ENCODE peak calls at places on chromosomes 6 and 20, in four cellular contexts. One of them, this sample, is unnamed.

GRCh38 chr6:7087066-7087465 is 20.7 kb upstream of the RREB1 start:
- DNase-seq in HepG2: no peak
- DNase-seq in GM12878: no peak
- DNase-seq in K562: no peak
- DNase-seq in this sample: no peak

GRCh38 chr20:46375771-46376170 is 30.6 kb downstream of the ELMO2 start:
- DNase-seq in GM12878: no peak
- DNase-seq in K562: no peak
- DNase-seq in HepG2: no peak
- DNase-seq in this sample: no peak

GRCh38 chr6:132131777-132132176 is 180.6 kb upstream of the CCN2 start:
- DNase-seq in GM12878: no peak
- DNase-seq in K562: no peak
- DNase-seq in HepG2: peak
- DNase-seq in this sample: peak

GRCh38 chr6:7555671-7556070 is 14.2 kb downstream of the DSP start:
- DNase-seq in HepG2: no peak
- DNase-seq in GM12878: no peak
- DNase-seq in K562: no peak
- DNase-seq in this sample: no peak

GRCh38 chr6:138837246-138837645 is 41.4 kb downstream of the ECT2L start:
- DNase-seq in GM12878: no peak
- DNase-seq in K562: no peak
- DNase-seq in HepG2: no peak
- DNase-seq in this sample: no peak

GRCh38 chr20:22575087-22575721 is 9.2 kb downstream of the FOXA2 start:
- DNase-seq in GM12878: no peak
- DNase-seq in K562: no peak
- DNase-seq in HepG2: peak
- DNase-seq in this sample: no peak

GRCh38 chr6:154276810-154277577 is 79.6 kb downstream of the IPCEF1 start:
- DNase-seq in HepG2: peak
- DNase-seq in K562: peak
- DNase-seq in GM12878: no peak
- DNase-seq in this sample: peak

GRCh38 chr6:132007474-132008190 is 56.5 kb upstream of the CCN2 start:
- DNase-seq in HepG2: peak
- DNase-seq in K562: no peak
- DNase-seq in GM12878: no peak
- DNase-seq in this sample: no peak

GRCh38 chr6:31723245-31723979 is at the start of gene MPIG6B:
- DNase-seq in HepG2: no peak
- DNase-seq in K562: no peak
- DNase-seq in GM12878: no peak
- DNase-seq in this sample: no peak

GRCh38 chr6:1614767-1615650 is 5.3 kb downstream of the FOXC1 start:
- DNase-seq in GM12878: no peak
- DNase-seq in HepG2: no peak
- DNase-seq in K562: no peak
- DNase-seq in this sample: no peak

GRCh38 chr20:4787069-4787468 is 65.4 kb downstream of the PRND start:
- DNase-seq in K562: no peak
- DNase-seq in HepG2: no peak
- DNase-seq in GM12878: no peak
- DNase-seq in this sample: no peak

GRCh38 chr6:74720923-74721322 is 484.9 kb downstream of the COL12A1 start:
- DNase-seq in HepG2: no peak
- DNase-seq in GM12878: no peak
- DNase-seq in K562: no peak
- DNase-seq in this sample: no peak
- TF ChIP-seq FOXK2 in HepG2: no peak
- TF ChIP-seq FOXK2 in GM12878: no peak
- TF ChIP-seq FOXK2 in K562: no peak
- TF ChIP-seq FOXK2 in this sample: no peak

GRCh38 chr6:167973092-167973880 is 24.2 kb upstream of the KIF25 start:
- DNase-seq in GM12878: no peak
- DNase-seq in HepG2: no peak
- DNase-seq in K562: no peak
- DNase-seq in this sample: no peak
- TF ChIP-seq FOXK2 in GM12878: no peak
- TF ChIP-seq FOXK2 in HepG2: no peak
- TF ChIP-seq FOXK2 in K562: no peak
- TF ChIP-seq FOXK2 in this sample: no peak

GRCh38 chr6:43665376-43665775 is 20.5 kb downstream of the RSPH9 start:
- DNase-seq in K562: no peak
- DNase-seq in GM12878: no peak
- DNase-seq in HepG2: no peak
- DNase-seq in this sample: no peak
- TF ChIP-seq FOXK2 in K562: no peak
- TF ChIP-seq FOXK2 in GM12878: no peak
- TF ChIP-seq FOXK2 in HepG2: no peak
- TF ChIP-seq FOXK2 in this sample: no peak

GRCh38 chr6:35425284-35425683 is 26.9 kb upstream of the FANCE start:
- DNase-seq in GM12878: no peak
- DNase-seq in HepG2: no peak
- DNase-seq in K562: no peak
- DNase-seq in this sample: no peak
- TF ChIP-seq FOXK2 in GM12878: no peak
- TF ChIP-seq FOXK2 in HepG2: no peak
- TF ChIP-seq FOXK2 in K562: no peak
- TF ChIP-seq FOXK2 in this sample: no peak

GRCh38 chr6:17588011-17588410 is 12.1 kb upstream of the FAM8A1 start:
- DNase-seq in GM12878: no peak
- DNase-seq in HepG2: no peak
- DNase-seq in K562: no peak
- DNase-seq in this sample: no peak

GRCh38 chr6:17580518-17581048 is 19.5 kb upstream of the FAM8A1 start:
- DNase-seq in HepG2: no peak
- DNase-seq in K562: no peak
- DNase-seq in GM12878: no peak
- DNase-seq in this sample: no peak

GRCh38 chr6:17584241-17584803 is 15.8 kb upstream of the FAM8A1 start:
- DNase-seq in K562: peak
- DNase-seq in HepG2: peak
- DNase-seq in GM12878: no peak
- DNase-seq in this sample: peak

GRCh38 chr6:17585766-17586502 is 14.2 kb upstream of the FAM8A1 start:
- DNase-seq in K562: no peak
- DNase-seq in GM12878: no peak
- DNase-seq in HepG2: peak
- DNase-seq in this sample: peak

DNA sequence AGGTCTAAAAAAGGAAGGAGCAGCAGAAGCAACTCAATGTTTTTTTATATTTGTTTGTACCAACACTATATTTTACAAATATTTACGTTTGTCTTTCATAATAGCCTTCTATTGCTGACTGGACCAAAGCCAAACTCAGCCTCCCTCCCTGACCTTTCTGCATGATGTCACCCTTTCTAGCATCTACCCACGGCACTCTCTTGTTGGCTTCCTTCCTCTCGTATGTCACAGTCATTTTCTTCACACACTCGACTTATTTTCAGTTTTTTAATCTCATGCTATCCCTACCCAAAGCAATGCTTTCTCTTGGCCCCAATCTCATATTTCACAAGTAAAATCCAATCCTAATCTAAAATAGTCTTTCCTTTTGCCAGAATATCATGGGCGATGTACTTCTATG is 16.3 kb upstream of the FAM8A1 start:
- DNase-seq in K562: no peak
- DNase-seq in GM12878: no peak
- DNase-seq in HepG2: no peak
- DNase-seq in this sample: no peak
- TF ChIP-seq FOXK2 in K562: no peak
- TF ChIP-seq FOXK2 in GM12878: no peak
- TF ChIP-seq FOXK2 in HepG2: no peak
- TF ChIP-seq FOXK2 in this sample: no peak

GRCh38 chr6:22251331-22251730 is 45.5 kb downstream of the PRL start:
- DNase-seq in GM12878: no peak
- DNase-seq in HepG2: no peak
- DNase-seq in K562: no peak
- DNase-seq in this sample: no peak
- TF ChIP-seq FOXK2 in GM12878: no peak
- TF ChIP-seq FOXK2 in HepG2: no peak
- TF ChIP-seq FOXK2 in K562: no peak
- TF ChIP-seq FOXK2 in this sample: no peak

GRCh38 chr20:16410626-16411025 is 162.6 kb downstream of the KIF16B start:
- DNase-seq in HepG2: no peak
- DNase-seq in K562: no peak
- DNase-seq in GM12878: no peak
- DNase-seq in this sample: no peak
- TF ChIP-seq FOXK2 in HepG2: no peak
- TF ChIP-seq FOXK2 in K562: no peak
- TF ChIP-seq FOXK2 in GM12878: no peak
- TF ChIP-seq FOXK2 in this sample: no peak

GRCh38 chr20:10090588-10091166 is 55.9 kb downstream of the ANKEF1 start:
- DNase-seq in K562: peak
- DNase-seq in HepG2: peak
- DNase-seq in GM12878: no peak
- DNase-seq in this sample: peak
- TF ChIP-seq FOXK2 in K562: no peak
- TF ChIP-seq FOXK2 in HepG2: no peak
- TF ChIP-seq FOXK2 in GM12878: no peak
- TF ChIP-seq FOXK2 in this sample: no peak

DNA sequence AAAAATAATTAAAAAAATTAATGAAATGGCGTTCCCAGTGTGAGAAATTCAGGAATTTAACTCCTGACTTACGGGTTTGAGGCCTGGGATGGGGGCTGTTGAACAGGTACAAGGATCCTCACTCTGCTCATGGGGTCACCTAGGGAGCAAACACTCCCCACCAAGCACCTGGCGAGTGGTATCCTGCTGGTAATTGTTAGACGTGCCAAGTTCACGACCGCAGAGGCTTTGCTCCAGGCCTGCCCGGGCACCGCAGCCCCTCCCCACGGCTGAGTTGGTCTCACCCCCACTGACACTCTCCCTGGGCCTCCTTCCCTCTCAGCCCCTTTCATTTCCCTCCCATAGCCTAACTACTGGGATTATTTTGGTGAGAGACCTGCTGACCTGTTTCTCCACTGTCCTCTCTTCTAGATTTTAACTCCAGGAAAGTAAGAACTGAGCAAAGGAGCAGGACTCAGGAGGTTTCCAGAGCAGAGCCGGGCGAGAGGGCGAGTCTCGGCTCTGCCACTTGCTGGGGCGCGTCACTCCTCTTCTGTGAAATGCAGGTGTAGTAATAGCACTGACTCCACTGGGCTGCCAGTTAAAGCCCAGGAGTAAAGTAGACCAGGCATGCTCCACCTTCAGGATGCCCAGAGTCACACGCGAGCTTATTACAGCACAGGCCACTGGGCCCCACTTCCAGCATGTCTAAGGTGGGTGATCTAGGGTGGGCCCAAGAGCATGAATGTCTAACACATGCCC is 22.8 kb downstream of the BMP7 start:
- DNase-seq in K562: no peak
- DNase-seq in HepG2: no peak
- DNase-seq in GM12878: no peak
- DNase-seq in this sample: no peak
- TF ChIP-seq FOXK2 in K562: no peak
- TF ChIP-seq FOXK2 in HepG2: no peak
- TF ChIP-seq FOXK2 in GM12878: no peak
- TF ChIP-seq FOXK2 in this sample: no peak

This sample was measured in HEK293T.